ENCODE peak calls at places on chromosomes 6 and 20, in seven cellular contexts. One of them, this sample, is unnamed.

GRCh38 chr6:160139420-160139851 is 17.8 kb downstream of the SLC22A1 start:
- DNase-seq in IMR-90: peak; percentile 92
- DNase-seq in heart right ventricle: no peak
- DNase-seq in upper lobe of right lung: peak; percentile 49
- DNase-seq in thoracic aorta: peak; percentile 24
- DNase-seq in CD8-positive, alpha-beta memory T cell: no peak
- DNase-seq in psoas muscle: no peak
- DNase-seq in this sample: no peak

GRCh38 chr20:21322083-21322710 is 19.1 kb downstream of the XRN2 start:
- DNase-seq in psoas muscle: no peak
- DNase-seq in heart right ventricle: no peak
- DNase-seq in IMR-90: peak; percentile 27
- DNase-seq in CD8-positive, alpha-beta memory T cell: no peak
- DNase-seq in upper lobe of right lung: no peak
- DNase-seq in thoracic aorta: no peak
- DNase-seq in this sample: no peak

GRCh38 chr20:62370115-62370806 is 3.1 kb upstream of the LAMA5 start:
- DNase-seq in psoas muscle: peak; percentile 45
- DNase-seq in thoracic aorta: no peak
- DNase-seq in IMR-90: peak; percentile 79
- DNase-seq in upper lobe of right lung: no peak
- DNase-seq in heart right ventricle: peak; percentile 73
- DNase-seq in CD8-positive, alpha-beta memory T cell: no peak
- DNase-seq in this sample: no peak

GRCh38 chr20:31716351-31716750 is 6.3 kb downstream of the BCL2L1 start:
- DNase-seq in CD8-positive, alpha-beta memory T cell: no peak
- DNase-seq in IMR-90: no peak
- DNase-seq in thoracic aorta: no peak
- DNase-seq in upper lobe of right lung: no peak
- DNase-seq in psoas muscle: no peak
- DNase-seq in heart right ventricle: no peak
- DNase-seq in this sample: no peak

GRCh38 chr20:37598101-37598530 is 70.4 kb upstream of the BLCAP start:
- DNase-seq in psoas muscle: no peak
- DNase-seq in thoracic aorta: no peak
- DNase-seq in CD8-positive, alpha-beta memory T cell: no peak
- DNase-seq in IMR-90: no peak
- DNase-seq in heart right ventricle: no peak
- DNase-seq in upper lobe of right lung: no peak
- DNase-seq in this sample: no peak

GRCh38 chr6:165245287-165245686 is 64.1 kb downstream of the C6orf118 start:
- DNase-seq in heart right ventricle: no peak
- DNase-seq in upper lobe of right lung: no peak
- DNase-seq in thoracic aorta: no peak
- DNase-seq in CD8-positive, alpha-beta memory T cell: no peak
- DNase-seq in psoas muscle: no peak
- DNase-seq in IMR-90: peak; percentile 2
- DNase-seq in this sample: no peak

GRCh38 chr6:121760640-121761213 is 325.3 kb downstream of the GJA1 start:
- DNase-seq in IMR-90: no peak
- DNase-seq in thoracic aorta: no peak
- DNase-seq in psoas muscle: no peak
- DNase-seq in CD8-positive, alpha-beta memory T cell: no peak
- DNase-seq in upper lobe of right lung: no peak
- DNase-seq in heart right ventricle: no peak
- DNase-seq in this sample: no peak

GRCh38 chr20:59084041-59084841 is 41.7 kb upstream of the PRELID3B start:
- DNase-seq in psoas muscle: no peak
- DNase-seq in heart right ventricle: peak; percentile 56
- DNase-seq in thoracic aorta: no peak
- DNase-seq in upper lobe of right lung: no peak
- DNase-seq in CD8-positive, alpha-beta memory T cell: no peak
- DNase-seq in IMR-90: no peak
- DNase-seq in this sample: peak; percentile 36

GRCh38 chr6:157614026-157614484 is 209.0 kb upstream of the SNX9 start:
- DNase-seq in thoracic aorta: no peak
- DNase-seq in IMR-90: peak; percentile 41
- DNase-seq in heart right ventricle: no peak
- DNase-seq in CD8-positive, alpha-beta memory T cell: no peak
- DNase-seq in upper lobe of right lung: no peak
- DNase-seq in psoas muscle: no peak
- DNase-seq in this sample: no peak

GRCh38 chr20:40680560-40680959 is 8.5 kb downstream of the MAFB start:
- DNase-seq in heart right ventricle: no peak
- DNase-seq in CD8-positive, alpha-beta memory T cell: no peak
- DNase-seq in IMR-90: no peak
- DNase-seq in upper lobe of right lung: no peak
- DNase-seq in psoas muscle: no peak
- DNase-seq in thoracic aorta: no peak
- DNase-seq in this sample: no peak

GRCh38 chr6:122151768-122152167 is 247.7 kb upstream of the HSF2 start:
- DNase-seq in thoracic aorta: no peak
- DNase-seq in upper lobe of right lung: no peak
- DNase-seq in CD8-positive, alpha-beta memory T cell: no peak
- DNase-seq in psoas muscle: no peak
- DNase-seq in heart right ventricle: no peak
- DNase-seq in IMR-90: no peak
- DNase-seq in this sample: no peak

GRCh38 chr6:145069966-145070365 is 665.4 kb downstream of the EPM2A start:
- DNase-seq in upper lobe of right lung: no peak
- DNase-seq in CD8-positive, alpha-beta memory T cell: no peak
- DNase-seq in IMR-90: peak; percentile 37
- DNase-seq in thoracic aorta: no peak
- DNase-seq in heart right ventricle: no peak
- DNase-seq in psoas muscle: no peak
- DNase-seq in this sample: no peak

GRCh38 chr20:63132131-63132714 is 83.7 kb downstream of the YTHDF1 start:
- DNase-seq in thoracic aorta: no peak
- DNase-seq in IMR-90: no peak
- DNase-seq in heart right ventricle: peak; percentile 6
- DNase-seq in psoas muscle: no peak
- DNase-seq in CD8-positive, alpha-beta memory T cell: no peak
- DNase-seq in upper lobe of right lung: peak; percentile 55
- DNase-seq in this sample: no peak

GRCh38 chr20:63942250-63943006 is 13.8 kb downstream of the UCKL1 start:
- DNase-seq in heart right ventricle: peak; percentile 35
- DNase-seq in IMR-90: peak; percentile 4
- DNase-seq in upper lobe of right lung: peak; percentile 81
- DNase-seq in thoracic aorta: no peak
- DNase-seq in CD8-positive, alpha-beta memory T cell: peak; percentile 47
- DNase-seq in psoas muscle: peak; percentile 35
- DNase-seq in this sample: no peak

GRCh38 chr20:45500022-45500421 is 15.4 kb downstream of the SPINT3 start:
- DNase-seq in CD8-positive, alpha-beta memory T cell: no peak
- DNase-seq in psoas muscle: no peak
- DNase-seq in upper lobe of right lung: peak; percentile 40
- DNase-seq in heart right ventricle: no peak
- DNase-seq in thoracic aorta: no peak
- DNase-seq in IMR-90: no peak
- DNase-seq in this sample: no peak

GRCh38 chr6:166567107-166567506 is 19.4 kb downstream of the RAMACL start:
- DNase-seq in psoas muscle: peak; percentile 58
- DNase-seq in thoracic aorta: no peak
- DNase-seq in IMR-90: peak; percentile 99
- DNase-seq in upper lobe of right lung: no peak
- DNase-seq in heart right ventricle: no peak
- DNase-seq in CD8-positive, alpha-beta memory T cell: no peak
- DNase-seq in this sample: no peak

GRCh38 chr6:44831002-44831610 is 443.6 kb downstream of the CDC5L start:
- DNase-seq in IMR-90: no peak
- DNase-seq in psoas muscle: no peak
- DNase-seq in upper lobe of right lung: no peak
- DNase-seq in CD8-positive, alpha-beta memory T cell: no peak
- DNase-seq in heart right ventricle: no peak
- DNase-seq in thoracic aorta: no peak
- DNase-seq in this sample: no peak

GRCh38 chr6:30687659-30688431 is 1.4 kb upstream of the PPP1R18 start:
- DNase-seq in upper lobe of right lung: no peak
- DNase-seq in thoracic aorta: no peak
- DNase-seq in CD8-positive, alpha-beta memory T cell: no peak
- DNase-seq in heart right ventricle: peak; percentile 42
- DNase-seq in psoas muscle: peak; percentile 49
- DNase-seq in IMR-90: peak; percentile 47
- DNase-seq in this sample: peak; percentile 64

GRCh38 chr6:4928426-4928825 is 75.4 kb downstream of the RPP40 start:
- DNase-seq in psoas muscle: no peak
- DNase-seq in upper lobe of right lung: no peak
- DNase-seq in IMR-90: peak; percentile 55
- DNase-seq in CD8-positive, alpha-beta memory T cell: no peak
- DNase-seq in heart right ventricle: no peak
- DNase-seq in thoracic aorta: no peak
- DNase-seq in this sample: no peak

GRCh38 chr6:106098383-106099234 is 12.5 kb downstream of the PRDM1 start:
- DNase-seq in IMR-90: peak; percentile 89
- DNase-seq in upper lobe of right lung: no peak
- DNase-seq in psoas muscle: no peak
- DNase-seq in thoracic aorta: no peak
- DNase-seq in heart right ventricle: no peak
- DNase-seq in CD8-positive, alpha-beta memory T cell: peak; percentile 68
- DNase-seq in this sample: peak; percentile 42

DNA sequence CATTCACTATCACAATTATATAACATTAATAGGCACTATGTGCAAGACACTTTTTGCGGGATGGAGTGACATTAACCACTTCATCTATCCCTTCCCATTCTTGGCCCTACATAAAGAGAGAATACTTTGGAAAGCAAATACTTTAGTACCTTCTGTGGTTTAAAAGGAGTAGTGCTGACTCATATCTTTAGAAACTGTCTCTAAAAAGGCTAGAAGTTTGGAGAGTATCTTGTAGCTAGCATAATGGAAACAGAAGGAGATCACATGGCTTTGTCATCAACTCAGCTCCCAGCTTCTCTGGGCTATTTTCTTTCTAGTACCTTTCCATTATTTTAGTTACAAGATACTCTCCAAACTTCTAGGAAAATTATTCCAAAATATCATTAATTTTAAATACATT is 157.5 kb downstream of the ADGRG6 start:
- DNase-seq in upper lobe of right lung: no peak
- DNase-seq in IMR-90: peak; percentile 66
- DNase-seq in CD8-positive, alpha-beta memory T cell: no peak
- DNase-seq in thoracic aorta: no peak
- DNase-seq in heart right ventricle: no peak
- DNase-seq in psoas muscle: no peak
- DNase-seq in this sample: no peak
- H3K27ac ChIP-seq in upper lobe of right lung: no peak overlapping the region
- H3K27ac ChIP-seq in IMR-90: no peak overlapping the region
- H3K27ac ChIP-seq in CD8-positive, alpha-beta memory T cell: no peak overlapping the region
- H3K27ac ChIP-seq in thoracic aorta: no peak overlapping the region
- H3K27ac ChIP-seq in heart right ventricle: no peak overlapping the region
- H3K27ac ChIP-seq in psoas muscle: no peak overlapping the region
- H3K27ac ChIP-seq in this sample: no peak overlapping the region

GRCh38 chr6:41027799-41028617 is 11.0 kb downstream of the UNC5CL start:
- DNase-seq in CD8-positive, alpha-beta memory T cell: peak; percentile 69
- DNase-seq in psoas muscle: peak; percentile 89
- DNase-seq in upper lobe of right lung: peak; percentile 94
- DNase-seq in IMR-90: peak; percentile 44
- DNase-seq in thoracic aorta: peak; percentile 47
- DNase-seq in heart right ventricle: peak; percentile 90
- DNase-seq in this sample: peak; percentile 99

GRCh38 chr6:41025966-41026365 is 13.1 kb downstream of the UNC5CL start:
- DNase-seq in psoas muscle: no peak
- DNase-seq in CD8-positive, alpha-beta memory T cell: no peak
- DNase-seq in IMR-90: no peak
- DNase-seq in thoracic aorta: no peak
- DNase-seq in heart right ventricle: no peak
- DNase-seq in upper lobe of right lung: no peak
- DNase-seq in this sample: no peak

GRCh38 chr6:41027251-41027650 is 11.8 kb downstream of the UNC5CL start:
- DNase-seq in psoas muscle: no peak
- DNase-seq in heart right ventricle: no peak
- DNase-seq in CD8-positive, alpha-beta memory T cell: no peak
- DNase-seq in IMR-90: no peak
- DNase-seq in upper lobe of right lung: no peak
- DNase-seq in thoracic aorta: no peak
- DNase-seq in this sample: no peak

GRCh38 chr6:41032830-41033229 is 6.2 kb downstream of the UNC5CL start:
- DNase-seq in psoas muscle: no peak
- DNase-seq in CD8-positive, alpha-beta memory T cell: no peak
- DNase-seq in upper lobe of right lung: no peak
- DNase-seq in IMR-90: no peak
- DNase-seq in heart right ventricle: no peak
- DNase-seq in thoracic aorta: no peak
- DNase-seq in this sample: no peak

DNA sequence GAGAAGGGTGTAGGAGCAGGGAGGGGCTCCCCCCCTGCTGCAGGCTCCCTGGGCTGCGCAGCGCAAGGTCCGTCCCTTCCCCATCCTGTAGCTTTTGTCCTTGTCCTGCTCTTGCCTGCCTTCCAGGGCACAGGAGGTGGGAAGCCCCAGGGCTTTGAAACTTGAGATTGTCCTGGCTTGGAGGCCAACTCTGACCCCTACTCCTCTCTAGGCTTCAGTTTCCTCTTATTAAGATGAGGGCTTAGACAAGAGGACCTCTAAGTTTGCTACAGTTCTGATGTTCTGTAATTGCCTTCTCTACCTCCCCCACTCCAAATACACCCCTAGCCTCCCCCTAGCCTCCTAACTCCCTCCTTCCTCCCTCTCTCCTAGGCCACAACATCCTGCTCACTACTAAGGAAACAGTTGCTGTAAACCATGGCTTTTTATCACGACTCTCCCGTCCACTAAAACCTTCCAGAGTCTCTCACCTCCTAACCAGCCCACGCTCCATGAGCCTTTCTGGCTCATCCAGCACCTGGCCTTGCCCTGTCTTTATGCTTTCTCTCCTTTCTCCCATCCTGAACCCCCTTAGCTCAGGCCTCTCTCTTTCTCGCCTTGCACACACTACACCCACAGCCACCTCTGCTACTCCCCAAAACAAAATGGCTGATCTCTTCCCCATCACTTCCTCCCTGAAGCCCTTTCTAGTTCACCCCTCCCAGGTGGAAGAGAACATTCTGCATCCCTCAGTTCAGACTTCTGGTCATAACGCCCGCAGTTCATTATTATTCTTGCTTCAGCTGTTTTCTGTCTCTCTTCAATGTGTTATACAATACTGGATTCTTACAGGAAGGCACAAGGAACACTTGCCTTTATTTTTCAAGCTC is 10.2 kb downstream of the UNC5CL start:
- DNase-seq in psoas muscle: no peak
- DNase-seq in IMR-90: no peak
- DNase-seq in heart right ventricle: no peak
- DNase-seq in upper lobe of right lung: no peak
- DNase-seq in CD8-positive, alpha-beta memory T cell: no peak
- DNase-seq in thoracic aorta: no peak
- DNase-seq in this sample: no peak
- H3K4me3 ChIP-seq in psoas muscle: peak overlapping the region; percentile 68
- H3K4me3 ChIP-seq in IMR-90: no peak overlapping the region
- H3K4me3 ChIP-seq in heart right ventricle: peak overlapping the region; percentile 61
- H3K4me3 ChIP-seq in upper lobe of right lung: peak overlapping the region; percentile 62
- H3K4me3 ChIP-seq in CD8-positive, alpha-beta memory T cell: peak overlapping the region; percentile 68
- H3K4me3 ChIP-seq in thoracic aorta: peak overlapping the region; percentile 69
- H3K4me3 ChIP-seq in this sample: peak overlapping the region; percentile 51

GRCh38 chr6:132830236-132830799 is 15.9 kb downstream of the RPS12 start:
- DNase-seq in psoas muscle: no peak
- DNase-seq in upper lobe of right lung: no peak
- DNase-seq in IMR-90: peak; percentile 59
- DNase-seq in CD8-positive, alpha-beta memory T cell: no peak
- DNase-seq in thoracic aorta: no peak
- DNase-seq in heart right ventricle: no peak
- DNase-seq in this sample: no peak
- H3K27ac ChIP-seq in psoas muscle: no peak overlapping the region
- H3K27ac ChIP-seq in upper lobe of right lung: no peak overlapping the region
- H3K27ac ChIP-seq in IMR-90: no peak overlapping the region
- H3K27ac ChIP-seq in CD8-positive, alpha-beta memory T cell: no peak overlapping the region
- H3K27ac ChIP-seq in thoracic aorta: no peak overlapping the region
- H3K27ac ChIP-seq in heart right ventricle: no peak overlapping the region
- H3K27ac ChIP-seq in this sample: no peak overlapping the region

GRCh38 chr20:11918280-11918952 is 723 bp downstream of the BTBD3 start:
- DNase-seq in IMR-90: no peak
- DNase-seq in thoracic aorta: no peak
- DNase-seq in CD8-positive, alpha-beta memory T cell: no peak
- DNase-seq in psoas muscle: no peak
- DNase-seq in heart right ventricle: no peak
- DNase-seq in upper lobe of right lung: no peak
- DNase-seq in this sample: no peak
- H3K4me3 ChIP-seq in IMR-90: peak overlapping the region; percentile 45
- H3K4me3 ChIP-seq in thoracic aorta: peak overlapping the region; percentile 58
- H3K4me3 ChIP-seq in CD8-positive, alpha-beta memory T cell: no peak overlapping the region
- H3K4me3 ChIP-seq in psoas muscle: peak overlapping the region; percentile 57
- H3K4me3 ChIP-seq in heart right ventricle: peak overlapping the region; percentile 62
- H3K4me3 ChIP-seq in upper lobe of right lung: peak overlapping the region; percentile 48
- H3K4me3 ChIP-seq in this sample: peak overlapping the region; percentile 33